ENCODE peak calls at places on chromosomes 1 and 21, in nine cellular contexts. U, O, L, K, J, D, F, T and A are unnamed samples.

GRCh38 chr1:68459796-68460195 is 10.0 kb upstream of the RPE65 start:
- DNase-seq in U (no peak), O (no peak), L (no peak), K (no peak), J (peak; percentile 26), D (no peak), F (no peak), T (no peak), A (no peak)

GRCh38 chr1:203672354-203672753 is 45.7 kb downstream of the ATP2B4 start:
- DNase-seq in U (peak; percentile 67), O (no peak), L (peak; percentile 82), K (peak; percentile 78), J (no peak), D (peak; percentile 76), F (no peak), T (no peak), A (no peak)

GRCh38 chr1:96519851-96520281 is 201.7 kb upstream of the PTBP2 start:
- DNase-seq in U (no peak), O (no peak), L (no peak), K (no peak), J (no peak), D (no peak), F (no peak), T (no peak), A (no peak)

GRCh38 chr1:221810406-221810805 is 68.5 kb upstream of the DUSP10 start:
- DNase-seq in U (no peak), O (no peak), L (no peak), K (no peak), J (peak; percentile 98), D (no peak), F (no peak), T (no peak), A (no peak)

GRCh38 chr1:147545133-147545532 is 3.8 kb downstream of the BCL9 start:
- DNase-seq in U (no peak), O (no peak), L (no peak), K (no peak), J (peak; percentile 95), D (no peak), F (peak; percentile 83), T (peak; percentile 60), A (peak; percentile 73)

GRCh38 chr1:51324271-51325010 is 5.9 kb downstream of the TTC39A start:
- DNase-seq in U (no peak), O (no peak), L (no peak), K (no peak), J (no peak), D (no peak), F (no peak), T (no peak), A (no peak)

GRCh38 chr1:45769261-45769932 is 18.9 kb upstream of the IPP start:
- DNase-seq in U (no peak), O (peak; percentile 41), L (no peak), K (no peak), J (no peak), D (no peak), F (no peak), T (no peak), A (no peak)

GRCh38 chr21:15437873-15438272 is 291.9 kb upstream of the USP25 start:
- DNase-seq in U (no peak), O (no peak), L (no peak), K (no peak), J (peak; percentile 8), D (no peak), F (no peak), T (no peak), A (no peak)

GRCh38 chr1:33248244-33248643 is 8.0 kb upstream of the ZNF362 start:
- DNase-seq in U (no peak), O (no peak), L (no peak), K (no peak), J (peak; percentile 5), D (no peak), F (no peak), T (no peak), A (no peak)

GRCh38 chr1:159122005-159122621 is 45.5 kb upstream of the AIM2 start:
- DNase-seq in U (no peak), O (no peak), L (no peak), K (no peak), J (peak; percentile 40), D (no peak), F (no peak), T (no peak), A (no peak)

GRCh38 chr1:69739181-69739580 is 171.5 kb downstream of the LRRC7 start:
- DNase-seq in U (no peak), O (no peak), L (no peak), K (no peak), J (no peak), D (no peak), F (no peak), T (no peak), A (no peak)

GRCh38 chr1:227314014-227314848 is 4.1 kb downstream of the CDC42BPA start:
- DNase-seq in U (no peak), O (no peak), L (no peak), K (no peak), J (no peak), D (no peak), F (no peak), T (no peak), A (no peak)

GRCh38 chr1:230857077-230857476 is 11.2 kb downstream of the C1orf198 start:
- DNase-seq in U (no peak), O (no peak), L (peak; percentile 74), K (no peak), J (no peak), D (no peak), F (no peak), T (no peak), A (no peak)

GRCh38 chr1:91349524-91349923 is 55.1 kb downstream of the HFM1 start:
- DNase-seq in U (no peak), O (no peak), L (no peak), K (no peak), J (no peak), D (no peak), F (no peak), T (no peak), A (no peak)

GRCh38 chr21:44708866-44709425 is 2.4 kb downstream of the TSPEAR start:
- DNase-seq in U (no peak), O (no peak), L (peak; percentile 60), K (peak; percentile 25), J (no peak), D (no peak), F (no peak), T (peak; percentile 23), A (no peak)

GRCh38 chr1:166730299-166730888 is 108.9 kb upstream of the POGK start:
- DNase-seq in U (no peak), O (peak; percentile 43), L (no peak), K (no peak), J (peak; percentile 79), D (no peak), F (no peak), T (no peak), A (no peak)

GRCh38 chr1:226657788-226658537 is 81.1 kb downstream of the ITPKB start:
- DNase-seq in U (no peak), O (no peak), L (no peak), K (no peak), J (no peak), D (peak; percentile 18), F (no peak), T (peak; percentile 80), A (no peak)

GRCh38 chr1:152735648-152736047 is 22.2 kb upstream of the KPRP start:
- DNase-seq in U (no peak), O (peak; percentile 14), L (no peak), K (no peak), J (peak; percentile 18), D (no peak), F (no peak), T (no peak), A (no peak)
- H3K9me3 ChIP-seq in U (no peaks in the 10 kb centered on the region), O (no peaks in the 10 kb centered on the region), L (no peaks in the 10 kb centered on the region), K (no peaks in the 10 kb centered on the region), J (no peaks in the 10 kb centered on the region), D (no peaks in the 10 kb centered on the region), F (no peaks in the 10 kb centered on the region), T (no peaks in the 10 kb centered on the region), A (no peaks in the 10 kb centered on the region)

GRCh38 chr21:40683349-40683748 is 163.6 kb downstream of the DSCAM start:
- DNase-seq in U (no peak), O (no peak), L (no peak), K (no peak), J (no peak), D (no peak), F (no peak), T (no peak), A (no peak)
- H3K9me3 ChIP-seq in U (no peaks in the 10 kb centered on the region), O (no peaks in the 10 kb centered on the region), L (no peaks in the 10 kb centered on the region), K (no peaks in the 10 kb centered on the region), J (peaks cover 22% of the 10 kb centered on the region), D (no peaks in the 10 kb centered on the region), F (no peaks in the 10 kb centered on the region), T (peaks cover 5% of the 10 kb centered on the region), A (no peaks in the 10 kb centered on the region)

DNA sequence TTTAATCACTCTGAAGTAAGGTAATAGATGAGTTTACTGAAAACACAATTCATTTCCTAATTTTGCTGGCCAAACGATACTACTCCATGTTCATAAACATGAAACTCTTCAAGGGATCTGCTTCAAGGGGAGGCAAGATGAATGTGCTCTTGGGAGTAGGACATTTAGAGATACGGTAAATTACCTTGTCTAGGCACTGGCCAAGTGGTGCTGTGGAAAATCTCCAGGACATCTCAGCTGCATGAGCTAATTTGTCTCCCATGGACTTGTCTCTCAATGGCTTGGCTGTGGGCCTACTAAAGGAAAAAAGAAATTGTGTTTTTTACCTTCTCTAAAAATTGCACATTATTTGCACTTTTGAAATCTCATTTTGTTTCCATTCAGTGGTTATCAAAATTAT is 780.6 kb downstream of the LTN1 start:
- DNase-seq in U (no peak), O (no peak), L (no peak), K (no peak), J (no peak), D (peak; percentile 39), F (no peak), T (no peak), A (no peak)
- H3K9me3 ChIP-seq in U (no peaks in the 10 kb centered on the region), O (no peaks in the 10 kb centered on the region), L (no peaks in the 10 kb centered on the region), K (no peaks in the 10 kb centered on the region), J (no peaks in the 10 kb centered on the region), D (no peaks in the 10 kb centered on the region), F (no peaks in the 10 kb centered on the region), T (no peaks in the 10 kb centered on the region), A (no peaks in the 10 kb centered on the region)

GRCh38 chr1:143665606-143666005 is 306.2 kb downstream of the FAM72C start:
- DNase-seq in U (no peak), O (no peak), L (no peak), K (no peak), J (no peak), D (no peak), F (no peak), T (no peak), A (no peak)

GRCh38 chr1:143661418-143662120 is 310.2 kb downstream of the FAM72C start:
- DNase-seq in U (no peak), O (no peak), L (no peak), K (no peak), J (no peak), D (no peak), F (no peak), T (no peak), A (no peak)

GRCh38 chr1:143660354-143660941 is 311.3 kb downstream of the FAM72C start:
- DNase-seq in U (no peak), O (no peak), L (no peak), K (no peak), J (no peak), D (no peak), F (no peak), T (no peak), A (no peak)
- H3K9me3 ChIP-seq in U (peaks cover 10% of the 10 kb centered on the region), O (no peaks in the 10 kb centered on the region), L (no peaks in the 10 kb centered on the region), K (no peaks in the 10 kb centered on the region), J (no peaks in the 10 kb centered on the region), D (peaks cover 9% of the 10 kb centered on the region), F (no peaks in the 10 kb centered on the region), T (peaks cover 24% of the 10 kb centered on the region), A (no peaks in the 10 kb centered on the region)